ENCODE peak calls at places on chromosomes 6 and 20, in nine cellular contexts. O is psoas muscle, N is testis, B is ovary, E is fibroblast of lung, X is mammary epithelial cell, M is cardiac muscle cell, P is SK-N-SH, I is GM12878. A is an unnamed sample.

GRCh38 chr6:147579667-147580066 is 71.2 kb downstream of the SAMD5 start:
- DNase-seq in O (no peak), N (no peak), B (no peak), E (no peak), X (peak; percentile 13), M (no peak), P (no peak), I (no peak), A (no peak)

GRCh38 chr6:122969999-122970398 is 26.0 kb upstream of the CLVS2 start:
- DNase-seq in O (no peak), N (no peak), B (no peak), E (no peak), X (no peak), M (no peak), P (no peak), I (no peak), A (no peak)

GRCh38 chr20:5551621-5552020 is 198.6 kb upstream of the SHLD1 start:
- DNase-seq in O (no peak), N (no peak), B (no peak), E (no peak), X (no peak), M (no peak), P (no peak), I (no peak), A (no peak)

GRCh38 chr6:74249658-74250057 is 553.7 kb downstream of the CD109 start:
- DNase-seq in O (no peak), N (no peak), B (no peak), E (peak; percentile 83), X (peak; percentile 28), M (no peak), P (no peak), I (peak; percentile 2), A (no peak)

GRCh38 chr6:40997256-40997957 is 41.6 kb downstream of the UNC5CL start:
- DNase-seq in O (no peak), N (peak; percentile 29), B (no peak), E (peak; percentile 53), X (peak; percentile 21), M (peak; percentile 15), P (no peak), I (no peak), A (no peak)

GRCh38 chr20:18032977-18033892 is 24.5 kb downstream of the OVOL2 start:
- DNase-seq in O (no peak), N (no peak), B (no peak), E (no peak), X (peak; percentile 25), M (no peak), P (no peak), I (no peak), A (no peak)

GRCh38 chr6:136684483-136684882 is 107.8 kb downstream of the MAP3K5 start:
- DNase-seq in O (no peak), N (no peak), B (no peak), E (no peak), X (no peak), M (no peak), P (no peak), I (no peak), A (peak; percentile 17)

GRCh38 chr6:10382728-10383127 is 32.1 kb downstream of the TFAP2A start:
- DNase-seq in O (no peak), N (no peak), B (no peak), E (no peak), X (no peak), M (no peak), P (no peak), I (no peak), A (no peak)

GRCh38 chr6:79538481-79538971 is 1.3 kb upstream of the LCA5 start:
- DNase-seq in O (no peak), N (no peak), B (no peak), E (peak; percentile 25), X (peak; percentile 81), M (no peak), P (no peak), I (no peak), A (no peak)

GRCh38 chr20:62733891-62734290 is 25.3 kb downstream of the NTSR1 start:
- DNase-seq in O (peak; percentile 42), N (no peak), B (no peak), E (no peak), X (no peak), M (no peak), P (no peak), I (no peak), A (no peak)

GRCh38 chr6:116461563-116462507 is 660 bp downstream of the CALHM6 start:
- DNase-seq in O (peak; percentile 79), N (peak; percentile 83), B (peak; percentile 66), E (peak; percentile 50), X (peak; percentile 41), M (peak; percentile 71), P (peak; percentile 77), I (no peak), A (peak; percentile 46)

GRCh38 chr6:25389501-25389900 is 110.3 kb downstream of the CARMIL1 start:
- DNase-seq in O (no peak), N (no peak), B (no peak), E (peak; percentile 36), X (peak; percentile 72), M (no peak), P (no peak), I (no peak), A (no peak)

GRCh38 chr6:25384967-25385366 is 105.8 kb downstream of the CARMIL1 start:
- DNase-seq in O (no peak), N (no peak), B (no peak), E (no peak), X (no peak), M (no peak), P (no peak), I (no peak), A (no peak)

GRCh38 chr6:25387483-25387882 is 108.3 kb downstream of the CARMIL1 start:
- DNase-seq in O (no peak), N (no peak), B (no peak), E (no peak), X (no peak), M (no peak), P (no peak), I (no peak), A (no peak)

GRCh38 chr6:25388776-25389175 is 109.6 kb downstream of the CARMIL1 start:
- DNase-seq in O (no peak), N (no peak), B (no peak), E (no peak), X (peak; percentile 41), M (no peak), P (no peak), I (no peak), A (no peak)

DNA sequence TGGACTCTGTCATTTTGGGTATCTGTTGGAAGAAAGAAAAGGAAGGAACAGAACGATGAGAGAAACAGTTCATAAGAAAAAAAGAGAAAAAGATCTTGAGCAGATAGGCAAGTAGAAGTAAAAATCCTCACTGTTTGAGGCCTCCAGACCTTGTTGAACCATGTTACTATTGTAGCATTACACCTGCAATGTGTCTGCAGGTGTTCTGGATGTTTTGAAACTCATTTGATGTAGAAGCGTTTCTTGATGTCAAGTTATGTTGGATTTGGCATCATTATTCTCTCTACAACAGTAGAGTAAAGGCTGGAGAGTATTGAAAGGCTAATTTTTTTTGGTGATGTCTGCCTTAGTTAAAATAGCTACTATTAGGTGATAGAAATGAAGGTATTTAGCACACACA is 108.7 kb downstream of the CARMIL1 start:
- DNase-seq in O (no peak), N (no peak), B (no peak), E (no peak), X (no peak), M (no peak), P (no peak), I (no peak), A (no peak)
- H3K4me1 ChIP-seq in O (no peaks in the 10 kb centered on the region), N (peaks cover 8% of the 10 kb centered on the region), B (peaks cover 1% of the 10 kb centered on the region), E (no peaks in the 10 kb centered on the region), X (peaks cover 13% of the 10 kb centered on the region), M (peaks cover 11% of the 10 kb centered on the region), P (no peaks in the 10 kb centered on the region), I (peaks cover 11% of the 10 kb centered on the region), A (peaks cover 17% of the 10 kb centered on the region)

GRCh38 chr6:2430617-2431016 is 185.2 kb upstream of the GMDS start:
- DNase-seq in O (no peak), N (no peak), B (no peak), E (no peak), X (no peak), M (no peak), P (no peak), I (no peak), A (no peak)
- H3K4me1 ChIP-seq in O (peaks cover 4% of the 10 kb centered on the region), N (no peaks in the 10 kb centered on the region), B (no peaks in the 10 kb centered on the region), E (peaks cover 8% of the 10 kb centered on the region), X (peaks cover 36% of the 10 kb centered on the region), M (peaks cover 7% of the 10 kb centered on the region), P (peaks cover 8% of the 10 kb centered on the region), I (no peaks in the 10 kb centered on the region), A (no peaks in the 10 kb centered on the region)

DNA sequence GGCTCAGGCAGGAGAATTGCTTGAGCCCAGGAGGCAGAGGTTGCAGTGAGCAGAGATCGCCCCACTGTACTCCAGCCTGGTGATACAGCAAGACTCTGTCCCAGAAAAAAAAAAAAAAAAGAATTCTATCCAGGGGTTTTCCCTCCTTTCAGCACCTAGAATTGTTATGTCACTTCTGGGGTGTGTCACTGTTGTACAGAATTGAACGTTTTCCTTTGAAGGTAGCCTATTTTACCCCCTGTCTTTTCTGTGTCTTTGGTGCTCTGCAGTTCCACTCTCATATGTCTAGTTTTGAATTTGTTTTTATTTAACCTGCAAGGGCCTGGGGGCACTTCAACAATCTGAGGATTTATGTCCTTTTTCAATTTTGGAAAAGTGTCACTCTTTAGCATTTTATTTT is 19.3 kb upstream of the ARID1B start:
- DNase-seq in O (no peak), N (no peak), B (no peak), E (no peak), X (no peak), M (no peak), P (no peak), I (no peak), A (no peak)
- H3K4me1 ChIP-seq in O (no peaks in the 10 kb centered on the region), N (peaks cover 2% of the 10 kb centered on the region), B (no peaks in the 10 kb centered on the region), E (no peaks in the 10 kb centered on the region), X (no peaks in the 10 kb centered on the region), M (no peaks in the 10 kb centered on the region), P (no peaks in the 10 kb centered on the region), I (peaks cover 25% of the 10 kb centered on the region), A (no peaks in the 10 kb centered on the region)

DNA sequence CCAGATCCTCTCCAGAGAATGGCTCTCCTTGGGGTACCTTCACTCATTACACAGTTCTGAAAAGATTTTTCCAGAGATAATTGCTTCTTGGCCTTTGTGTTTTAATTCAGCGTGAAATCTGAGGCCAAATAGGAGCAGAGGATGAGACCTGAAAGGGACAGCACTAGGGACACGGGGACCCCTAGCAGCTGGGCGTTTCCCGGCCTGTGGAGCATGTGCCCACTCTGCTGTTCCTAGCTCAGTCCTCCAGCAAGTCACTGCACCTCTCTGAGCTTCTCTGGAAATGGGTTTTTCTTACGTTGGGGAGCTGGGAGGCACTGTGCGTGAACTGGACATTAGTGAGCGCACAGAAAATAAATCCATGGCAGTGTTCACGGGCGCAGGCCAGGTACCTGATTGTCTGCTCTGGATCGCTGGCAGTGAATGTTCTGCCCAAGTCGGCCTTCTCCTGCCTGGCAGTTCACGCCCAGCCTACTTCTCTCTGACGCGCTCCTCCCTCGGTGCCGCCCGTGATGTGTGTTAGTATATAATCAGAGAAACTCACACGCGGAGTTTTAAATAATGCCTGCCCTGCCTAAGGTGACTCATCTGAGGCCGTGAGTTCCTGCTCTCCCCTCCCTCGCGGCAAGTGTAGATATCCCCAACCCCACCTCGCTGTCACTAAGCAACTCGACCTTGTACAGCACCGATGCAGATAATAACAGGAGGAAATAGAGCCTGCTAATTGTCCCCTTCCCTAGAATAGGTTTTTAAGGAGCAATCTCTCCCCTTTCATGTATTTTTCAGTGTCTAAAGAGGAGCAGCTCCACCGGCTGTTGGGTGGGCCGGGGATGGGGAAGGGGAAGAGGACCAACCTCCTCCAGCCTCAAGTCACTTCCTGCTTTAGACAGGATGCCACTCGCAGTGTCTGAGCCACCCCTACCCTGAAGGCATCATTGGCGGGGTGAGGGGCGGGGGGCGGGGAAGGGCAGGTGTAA is 2.7 kb upstream of the TUBB2A start:
- DNase-seq in O (no peak), N (peak; percentile 33), B (no peak), E (no peak), X (peak; percentile 71), M (peak; percentile 32), P (no peak), I (no peak), A (no peak)
- H3K4me1 ChIP-seq in O (peaks cover 4% of the 10 kb centered on the region), N (no peaks in the 10 kb centered on the region), B (peaks cover 3% of the 10 kb centered on the region), E (no peaks in the 10 kb centered on the region), X (peaks cover 13% of the 10 kb centered on the region), M (peaks cover 4% of the 10 kb centered on the region), P (peaks cover 19% of the 10 kb centered on the region), I (peaks cover 5% of the 10 kb centered on the region), A (no peaks in the 10 kb centered on the region)

A was measured in heart right ventricle.